ENCODE peak calls at places on chromosomes 12 and 14, in four cellular contexts. O is T-helper 2 cell, B is MV-4-11, I is AG10803. S is an unnamed sample.

GRCh38 chr14:55438066-55438683 is 2.2 kb downstream of the TBPL2 start:
- DNase-seq in O (no peak), I (peak; percentile 66), B (peak; percentile 27), S (peak; percentile 46)

GRCh38 chr12:98516184-98516873 is 939 bp downstream of the TMPO start:
- DNase-seq in I (peak; percentile 79), O (peak; percentile 47), B (peak; percentile 95), S (peak; percentile 73)

GRCh38 chr14:68144051-68144681 is 324.6 kb downstream of the RAD51B start:
- DNase-seq in I (peak; percentile 37), B (no peak), O (no peak), S (peak; percentile 89)

GRCh38 chr12:11648514-11649412 is 711 bp upstream of the ETV6 start:
- DNase-seq in I (peak; percentile 81), B (peak; percentile 91), O (peak; percentile 48), S (peak; percentile 79)

GRCh38 chr12:28827841-28828240 is 321.2 kb upstream of the FAR2 start:
- DNase-seq in O (no peak), I (no peak), B (no peak), S (no peak)

GRCh38 chr14:22887260-22887989 is 4.4 kb downstream of the REM2 start:
- DNase-seq in O (no peak), I (peak; percentile 66), B (peak; percentile 76), S (peak; percentile 64)

GRCh38 chr12:66636771-66637170 is 42.1 kb downstream of the GRIP1 start:
- DNase-seq in B (no peak), O (no peak), I (peak; percentile 20), S (no peak)

GRCh38 chr14:85087201-85087600 is 442.7 kb upstream of the FLRT2 start:
- DNase-seq in O (no peak), B (no peak), I (peak; percentile 20), S (no peak)

GRCh38 chr14:23494223-23494622 is 24.7 kb downstream of the NGDN start:
- DNase-seq in I (peak; percentile 4), O (no peak), B (peak; percentile 19), S (no peak)

GRCh38 chr14:68316078-68316868 is 476.6 kb downstream of the ZFP36L1 start:
- DNase-seq in O (no peak), B (no peak), I (no peak), S (no peak)

GRCh38 chr12:49031573-49032161 is 13.1 kb upstream of the PRKAG1 start:
- DNase-seq in O (no peak), B (no peak), I (no peak), S (no peak)

GRCh38 chr14:69398818-69399210 is 322 bp downstream of the SLC39A9 start:
- DNase-seq in B (no peak), O (no peak), I (no peak), S (no peak)

GRCh38 chr12:11771356-11771755 is 121.9 kb downstream of the ETV6 start:
- DNase-seq in O (no peak), I (peak; percentile 26), B (no peak), S (peak; percentile 15)

GRCh38 chr14:105415481-105416428 is 3.9 kb upstream of the MTA1 start:
- DNase-seq in B (no peak), O (no peak), I (no peak), S (no peak)

GRCh38 chr12:120783197-120783596 is 57.6 kb downstream of the ACADS start:
- DNase-seq in I (peak; percentile 20), O (no peak), B (peak; percentile 47), S (peak; percentile 47)

GRCh38 chr12:2752676-2753371 is 41.9 kb upstream of the FKBP4 start:
- DNase-seq in O (peak; percentile 58), B (peak; percentile 47), I (peak; percentile 45), S (peak; percentile 37)

GRCh38 chr12:117231750-117232149 is 41.5 kb upstream of the FBXO21 start:
- DNase-seq in O (no peak), I (no peak), B (no peak), S (no peak)

GRCh38 chr12:76083761-76084276 is 666 bp downstream of the NAP1L1 start:
- DNase-seq in B (no peak), I (peak; percentile 53), O (peak; percentile 71), S (peak; percentile 67)